ENCODE peak calls at places on chromosomes 4 and X, in four cellular contexts. T, W, Y and G are unnamed samples.

GRCh38 chr4:89598602-89599001 is 238.4 kb downstream of the SNCA start:
- DNase-seq in T (peak), W (peak), Y (no peak), G (peak)

GRCh38 chr4:119559044-119559647 is 69.5 kb downstream of the PDE5A start:
- DNase-seq in W (peak), T (peak), Y (no peak), G (peak)

GRCh38 chr4:139819082-139819481 is 153.5 kb downstream of the MGST2 start:
- DNase-seq in W (no peak), T (no peak), Y (no peak), G (no peak)

GRCh38 chr4:140642674-140643437 is 74.1 kb upstream of the UCP1 start:
- DNase-seq in Y (no peak), T (no peak), W (no peak), G (no peak)

GRCh38 chr4:57039345-57039744 is 60.6 kb downstream of the POLR2B start:
- DNase-seq in W (no peak), Y (no peak), T (no peak), G (peak)

GRCh38 chrX:45077748-45078424 is 122.8 kb downstream of the DIPK2B start:
- DNase-seq in Y (no peak), T (no peak), W (no peak), G (no peak)

GRCh38 chr4:93147524-93148212 is 680.9 kb upstream of the ATOH1 start:
- DNase-seq in W (no peak), T (no peak), Y (no peak), G (no peak)

GRCh38 chr4:109295081-109295480 is 7.4 kb downstream of the COL25A1 start:
- DNase-seq in T (no peak), Y (no peak), W (no peak), G (no peak)

GRCh38 chr4:7911044-7911578 is 28.6 kb downstream of the AFAP1 start:
- DNase-seq in T (peak), W (peak), Y (no peak), G (peak)

GRCh38 chr4:127905029-127905428 is 24.3 kb downstream of the PLK4 start:
- DNase-seq in Y (no peak), T (no peak), W (no peak), G (no peak)

GRCh38 chr4:14254806-14255445 is 627.4 kb upstream of the BOD1L1 start:
- DNase-seq in T (no peak), W (no peak), Y (no peak), G (no peak)

GRCh38 chrX:276588-277171 is 4.5 kb upstream of the PLCXD1 start:
- DNase-seq in W (peak), Y (no peak), T (peak), G (peak)

GRCh38 chr4:142434519-142435224 is 411.4 kb downstream of the INPP4B start:
- DNase-seq in Y (no peak), W (no peak), T (no peak), G (no peak)

GRCh38 chr4:98603683-98604573 is 54.5 kb downstream of the TSPAN5 start:
- DNase-seq in W (peak), Y (peak), T (peak), G (peak)

GRCh38 chrX:55489315-55490009 is at the start of gene USP51:
- DNase-seq in W (peak), Y (no peak), T (peak), G (peak)

GRCh38 chrX:148535639-148536038 is 35.2 kb downstream of the AFF2 start:
- DNase-seq in T (no peak), Y (no peak), W (no peak), G (no peak)

GRCh38 chr4:124754671-124755070 is 42.1 kb upstream of the ANKRD50 start:
- DNase-seq in T (peak), Y (no peak), W (peak), G (peak)

GRCh38 chrX:65601530-65602281 is 65.7 kb upstream of the MSN start:
- DNase-seq in Y (peak), W (peak), T (peak), G (peak)

GRCh38 chr4:93764647-93765246 is 63.8 kb upstream of the ATOH1 start:
- DNase-seq in Y (peak), T (peak), W (peak), G (peak)

GRCh38 chr4:10619220-10619619 is 65.3 kb downstream of the CLNK start:
- DNase-seq in Y (no peak), T (peak), W (peak), G (peak)

GRCh38 chrX:17939724-17940123 is 78.6 kb upstream of the RAI2 start:
- DNase-seq in W (no peak), Y (no peak), T (no peak), G (no peak)

GRCh38 chr4:54958236-54958635 is 167.2 kb downstream of the KDR start:
- DNase-seq in W (no peak), Y (no peak), T (peak), G (peak)

GRCh38 chr4:116358633-116359222 is 726.6 kb downstream of the TRAM1L1 start:
- DNase-seq in Y (peak), W (peak), T (peak), G (peak)

GRCh38 chr4:1065732-1066131 is 47.6 kb downstream of the RNF212 start:
- DNase-seq in Y (no peak), W (no peak), T (no peak), G (no peak)

GRCh38 chr4:184329235-184330007 is 111.7 kb upstream of the ENPP6 start:
- DNase-seq in W (no peak), Y (no peak), T (no peak), G (peak)

GRCh38 chr4:2637956-2638552 is 101.6 kb downstream of the FAM193A start:
- DNase-seq in W (no peak), T (no peak), Y (no peak), G (no peak)

GRCh38 chr4:22091351-22091731 is 142.8 kb upstream of the KCNIP4 start:
- DNase-seq in Y (no peak), W (no peak), T (no peak), G (no peak)

GRCh38 chr4:143668930-143669553 is 31.4 kb downstream of the FREM3 start:
- DNase-seq in T (no peak), Y (no peak), W (no peak), G (no peak)

GRCh38 chrX:4547218-4547836 is 833.9 kb upstream of the PRKX start:
- DNase-seq in W (peak), Y (peak), T (peak), G (peak)

GRCh38 chrX:132407704-132408103 is 81.1 kb downstream of the MBNL3 start:
- DNase-seq in Y (no peak), T (no peak), W (no peak), G (no peak)

DNA sequence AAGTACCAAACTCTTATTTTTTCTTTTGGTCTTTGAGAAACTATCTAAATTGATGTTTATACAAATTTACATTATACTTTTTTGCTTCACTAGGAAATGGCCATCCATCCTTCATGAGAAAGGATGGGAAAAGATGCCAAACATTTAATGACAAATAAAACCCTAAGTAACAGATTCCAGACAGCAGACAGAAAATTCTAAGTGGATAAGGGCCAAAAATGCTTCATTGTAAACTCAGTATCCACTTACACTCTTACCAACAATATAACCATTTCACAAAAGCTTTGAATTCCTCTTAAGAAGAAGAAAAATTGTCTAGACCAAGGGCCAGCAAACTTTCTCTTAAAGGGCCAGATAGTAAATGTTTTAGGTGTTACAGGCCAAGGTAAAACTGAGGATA is 3.5 kb downstream of the GUCY1B1 start:
- DNase-seq in W (peak), T (peak), Y (no peak), G (peak)
- H3K4me3 ChIP-seq in W (no peak), T (no peak), Y (no peak), G (no peak)

DNA sequence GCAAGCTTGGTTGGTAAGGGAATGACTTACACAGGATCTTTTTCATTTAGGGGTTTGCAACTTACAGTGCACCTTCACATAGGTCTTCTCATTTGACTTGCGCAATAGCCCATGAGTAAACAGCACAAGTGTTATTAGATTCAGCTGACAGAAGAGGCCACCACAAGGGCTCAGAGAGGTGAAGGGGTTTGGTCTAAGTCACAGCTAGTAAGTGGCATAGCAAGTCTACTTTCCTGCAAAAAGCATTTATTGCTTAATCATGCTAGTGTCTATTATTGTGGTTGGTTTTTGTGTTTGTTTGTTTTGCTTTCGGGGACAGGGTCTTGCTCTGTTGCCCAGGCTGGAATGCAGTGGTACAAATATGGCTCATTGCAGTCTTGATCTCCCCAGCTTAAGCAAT is 83.3 kb downstream of the SPRY1 start:
- DNase-seq in Y (no peak), T (peak), W (peak), G (peak)
- TF ChIP-seq CTCF in Y (no peak), T (no peak), W (no peak), G (no peak)

DNA sequence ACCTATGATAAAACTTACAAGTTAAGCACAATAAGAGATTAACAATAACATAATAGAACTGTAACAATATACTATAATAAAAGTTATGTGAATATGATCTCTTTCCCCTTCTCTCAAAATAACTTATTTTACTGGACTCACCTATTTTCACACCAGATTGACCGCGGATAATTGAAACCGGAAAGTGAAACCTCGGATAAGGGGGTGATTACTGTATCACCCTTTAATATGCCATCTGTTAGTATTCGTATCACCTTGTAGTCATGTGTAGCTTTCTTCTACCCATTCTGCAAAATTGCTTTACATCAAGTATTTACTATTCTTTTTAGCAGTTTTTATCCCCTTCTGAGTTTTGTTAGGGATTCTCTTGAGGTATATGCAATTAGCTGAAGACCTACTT is 1.8 kb downstream of the SPCS3 start:
- DNase-seq in W (no peak), Y (no peak), T (no peak), G (no peak)
- H3K4me3 ChIP-seq in W (peak), Y (peak), T (peak), G (peak)

GRCh38 chrX:149903889-149904748 is 23.1 kb downstream of the MAGEA8 start:
- DNase-seq in T (peak), W (peak), Y (no peak), G (peak)
- TF ChIP-seq CTCF in T (peak), W (no peak), Y (no peak), G (peak)

GRCh38 chrX:111124418-111124817 is 28.4 kb downstream of the PAK3 start:
- DNase-seq in T (no peak), Y (no peak), W (no peak), G (no peak)

GRCh38 chrX:111123606-111124179 is 27.7 kb downstream of the PAK3 start:
- DNase-seq in W (no peak), T (no peak), Y (no peak), G (no peak)

GRCh38 chrX:111119341-111119740 is 23.4 kb downstream of the PAK3 start:
- DNase-seq in W (no peak), Y (no peak), T (no peak), G (no peak)

GRCh38 chrX:111127038-111127437 is 31.0 kb downstream of the PAK3 start:
- DNase-seq in W (no peak), Y (no peak), T (no peak), G (no peak)

GRCh38 chrX:111123125-111123524 is 27.1 kb downstream of the PAK3 start:
- DNase-seq in T (no peak), W (no peak), Y (no peak), G (no peak)
- H3K4me3 ChIP-seq in T (no peak), W (no peak), Y (no peak), G (no peak)

DNA sequence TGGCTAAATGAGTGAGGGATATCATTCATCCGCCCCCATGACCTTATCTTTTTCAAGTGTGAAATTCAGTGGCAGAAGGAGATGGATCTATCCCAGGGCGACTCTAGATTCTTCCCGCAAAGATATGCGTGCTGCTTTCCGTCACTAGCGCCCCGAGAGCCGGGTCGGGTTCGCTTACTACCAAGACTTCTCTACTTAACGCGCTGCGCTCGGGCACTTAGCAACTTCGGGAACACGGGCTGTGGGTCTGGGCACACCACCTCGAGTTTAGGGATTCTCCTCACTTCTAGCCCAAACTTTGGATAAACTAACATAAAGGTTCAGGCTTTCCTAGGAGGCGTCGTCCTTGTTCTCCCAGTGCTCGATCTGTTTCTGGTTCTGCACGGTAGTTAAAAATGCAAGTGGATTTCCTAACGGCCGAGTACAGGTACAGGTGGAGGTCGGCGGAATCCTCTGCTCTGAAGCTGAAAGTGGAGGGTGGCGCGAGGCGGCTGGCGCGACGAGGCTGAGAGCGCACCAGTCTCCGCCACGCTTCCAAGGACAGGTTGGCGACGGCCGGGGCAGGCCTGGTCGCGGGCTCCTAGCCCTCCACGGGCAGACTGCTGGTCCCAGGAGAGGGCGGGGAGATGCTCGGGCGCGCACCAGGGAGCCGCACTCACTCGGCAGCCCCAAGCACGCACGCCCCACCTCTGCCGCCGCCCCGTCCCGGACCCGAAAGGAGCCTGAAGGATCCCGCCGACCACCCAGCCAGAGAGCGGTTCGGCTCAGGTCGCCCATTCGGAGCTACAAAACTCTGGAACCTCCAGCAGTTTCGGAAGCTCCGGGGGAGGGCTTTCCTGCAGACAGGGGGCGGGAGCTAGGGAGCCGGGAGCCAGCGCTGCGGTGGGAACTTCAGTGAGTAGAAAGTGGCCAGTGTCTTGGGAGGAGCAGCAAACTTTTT is 100.8 kb upstream of the TENM3 start:
- DNase-seq in W (peak), Y (no peak), T (peak), G (peak)
- TF ChIP-seq CTCF in W (peak), Y (peak), T (no peak), G (no peak)

DNA sequence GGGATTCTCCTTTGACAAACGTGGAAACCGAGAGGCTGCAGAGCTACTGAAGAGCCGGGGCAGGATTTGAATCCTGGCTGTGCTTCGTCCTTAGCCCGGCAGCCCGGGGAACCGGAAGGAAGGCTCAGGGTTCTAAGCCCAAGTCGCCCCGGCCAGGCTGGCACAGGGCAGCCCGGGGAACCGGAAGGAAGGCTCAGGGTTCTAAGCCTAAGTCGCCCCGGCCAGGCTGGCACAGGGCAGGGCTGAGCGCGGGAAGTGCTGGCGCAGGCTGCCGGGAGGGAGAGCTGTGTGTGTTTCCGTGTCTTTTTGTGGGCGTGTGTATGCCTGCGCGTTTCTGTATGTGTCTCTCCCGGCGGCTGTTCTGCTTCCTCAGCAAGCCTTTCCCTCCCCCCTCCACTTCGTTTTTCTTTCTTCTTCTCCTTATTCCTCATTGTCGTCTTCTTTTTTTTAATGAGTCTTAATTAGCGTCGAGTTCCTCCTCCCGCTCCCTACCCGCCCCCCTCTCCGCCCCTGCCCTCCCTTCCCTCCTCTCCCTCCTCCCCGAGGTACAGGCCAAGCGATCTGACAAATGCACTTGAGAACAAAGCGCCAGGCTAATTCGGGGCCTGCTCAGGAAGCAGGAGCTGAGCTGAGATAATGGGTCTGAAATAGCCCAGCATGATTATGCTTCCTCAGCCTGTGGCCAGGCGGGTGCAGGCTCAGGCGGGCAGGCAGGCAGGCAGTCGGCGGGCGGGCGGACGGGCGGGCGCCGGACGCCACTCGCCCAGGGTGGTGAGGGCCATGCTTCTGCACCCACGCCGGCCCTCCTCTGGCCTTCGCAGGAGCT is 65.9 kb downstream of the EFNB1 start:
- DNase-seq in W (peak), Y (no peak), T (peak), G (peak)
- H3K4me3 ChIP-seq in W (no peak), Y (no peak), T (no peak), G (no peak)